ENCODE peak calls at places on chromosomes 2 and 18, in ten cellular contexts. One of them, this sample, is unnamed.

GRCh38 chr2:102932521-102932920 is 170.7 kb downstream of the TMEM182 start:
- DNase-seq in WTC11: no peak
- DNase-seq in lower leg skin: no peak
- DNase-seq in choroid plexus epithelial cell: no peak
- DNase-seq in astrocyte of the spinal cord: no peak
- DNase-seq in type B pancreatic cell: no peak
- DNase-seq in cardiac muscle cell: no peak
- DNase-seq in A549: no peak
- DNase-seq in cardiac fibroblast: no peak
- DNase-seq in PC-9: peak; percentile 45
- DNase-seq in this sample: no peak

GRCh38 chr2:176926453-176926852 is 286.1 kb upstream of the HNRNPA3 start:
- DNase-seq in WTC11: no peak
- DNase-seq in lower leg skin: no peak
- DNase-seq in choroid plexus epithelial cell: no peak
- DNase-seq in astrocyte of the spinal cord: no peak
- DNase-seq in type B pancreatic cell: no peak
- DNase-seq in cardiac muscle cell: no peak
- DNase-seq in A549: no peak
- DNase-seq in cardiac fibroblast: no peak
- DNase-seq in PC-9: no peak
- DNase-seq in this sample: no peak

GRCh38 chr2:73982140-73982617 is 2.5 kb upstream of the TET3 start:
- DNase-seq in WTC11: no peak
- DNase-seq in lower leg skin: peak; percentile 41
- DNase-seq in choroid plexus epithelial cell: no peak
- DNase-seq in astrocyte of the spinal cord: no peak
- DNase-seq in type B pancreatic cell: no peak
- DNase-seq in cardiac muscle cell: no peak
- DNase-seq in A549: peak; percentile 25
- DNase-seq in cardiac fibroblast: peak; percentile 38
- DNase-seq in PC-9: no peak
- DNase-seq in this sample: no peak

GRCh38 chr2:43464546-43464945 is 131.3 kb downstream of the THADA start:
- DNase-seq in WTC11: no peak
- DNase-seq in lower leg skin: peak; percentile 64
- DNase-seq in choroid plexus epithelial cell: peak; percentile 80
- DNase-seq in astrocyte of the spinal cord: no peak
- DNase-seq in type B pancreatic cell: no peak
- DNase-seq in cardiac muscle cell: peak; percentile 89
- DNase-seq in A549: no peak
- DNase-seq in cardiac fibroblast: peak; percentile 82
- DNase-seq in PC-9: no peak
- DNase-seq in this sample: peak; percentile 55

GRCh38 chr18:30889582-30890301 is 152.8 kb downstream of the DSC3 start:
- DNase-seq in WTC11: peak; percentile 14
- DNase-seq in lower leg skin: no peak
- DNase-seq in choroid plexus epithelial cell: peak; percentile 10
- DNase-seq in astrocyte of the spinal cord: peak; percentile 50
- DNase-seq in type B pancreatic cell: no peak
- DNase-seq in cardiac muscle cell: peak; percentile 10
- DNase-seq in A549: peak; percentile 27
- DNase-seq in cardiac fibroblast: peak; percentile 9
- DNase-seq in PC-9: peak; percentile 4
- DNase-seq in this sample: no peak

GRCh38 chr18:49015886-49016647 is 65.3 kb upstream of the SMAD7 start:
- DNase-seq in WTC11: no peak
- DNase-seq in lower leg skin: no peak
- DNase-seq in choroid plexus epithelial cell: no peak
- DNase-seq in astrocyte of the spinal cord: no peak
- DNase-seq in type B pancreatic cell: peak; percentile 24
- DNase-seq in cardiac muscle cell: no peak
- DNase-seq in A549: no peak
- DNase-seq in cardiac fibroblast: no peak
- DNase-seq in PC-9: no peak
- DNase-seq in this sample: peak; percentile 4

GRCh38 chr2:202164409-202164808 is 74.0 kb downstream of the SUMO1 start:
- DNase-seq in WTC11: no peak
- DNase-seq in lower leg skin: no peak
- DNase-seq in choroid plexus epithelial cell: no peak
- DNase-seq in astrocyte of the spinal cord: no peak
- DNase-seq in type B pancreatic cell: no peak
- DNase-seq in cardiac muscle cell: peak; percentile 24
- DNase-seq in A549: no peak
- DNase-seq in cardiac fibroblast: no peak
- DNase-seq in PC-9: no peak
- DNase-seq in this sample: no peak

GRCh38 chr2:109703076-109703475 is 88.9 kb downstream of the SOWAHC start:
- DNase-seq in WTC11: no peak
- DNase-seq in lower leg skin: no peak
- DNase-seq in choroid plexus epithelial cell: peak; percentile 69
- DNase-seq in astrocyte of the spinal cord: no peak
- DNase-seq in type B pancreatic cell: no peak
- DNase-seq in cardiac muscle cell: peak; percentile 47
- DNase-seq in A549: no peak
- DNase-seq in cardiac fibroblast: peak; percentile 37
- DNase-seq in PC-9: no peak
- DNase-seq in this sample: no peak

GRCh38 chr18:70289351-70290330 is 796 bp downstream of the SOCS6 start:
- DNase-seq in WTC11: peak; percentile 60
- DNase-seq in lower leg skin: no peak
- DNase-seq in choroid plexus epithelial cell: peak; percentile 45
- DNase-seq in astrocyte of the spinal cord: peak; percentile 48
- DNase-seq in type B pancreatic cell: peak; percentile 72
- DNase-seq in cardiac muscle cell: peak; percentile 42
- DNase-seq in A549: no peak
- DNase-seq in cardiac fibroblast: peak; percentile 49
- DNase-seq in PC-9: peak; percentile 42
- DNase-seq in this sample: peak; percentile 62

GRCh38 chr2:56034258-56034657 is 110.7 kb upstream of the EFEMP1 start:
- DNase-seq in WTC11: no peak
- DNase-seq in lower leg skin: no peak
- DNase-seq in choroid plexus epithelial cell: no peak
- DNase-seq in astrocyte of the spinal cord: no peak
- DNase-seq in type B pancreatic cell: no peak
- DNase-seq in cardiac muscle cell: no peak
- DNase-seq in A549: no peak
- DNase-seq in cardiac fibroblast: no peak
- DNase-seq in PC-9: no peak
- DNase-seq in this sample: no peak

GRCh38 chr2:29480423-29480822 is 365.2 kb downstream of the CLIP4 start:
- DNase-seq in WTC11: no peak
- DNase-seq in lower leg skin: peak; percentile 15
- DNase-seq in choroid plexus epithelial cell: no peak
- DNase-seq in astrocyte of the spinal cord: no peak
- DNase-seq in type B pancreatic cell: no peak
- DNase-seq in cardiac muscle cell: no peak
- DNase-seq in A549: no peak
- DNase-seq in cardiac fibroblast: no peak
- DNase-seq in PC-9: no peak
- DNase-seq in this sample: no peak
- TF ChIP-seq CTCF in WTC11: no peak
- TF ChIP-seq CTCF in lower leg skin: no peak
- TF ChIP-seq CTCF in choroid plexus epithelial cell: no peak
- TF ChIP-seq CTCF in astrocyte of the spinal cord: no peak
- TF ChIP-seq CTCF in type B pancreatic cell: no peak
- TF ChIP-seq CTCF in cardiac muscle cell: no peak
- TF ChIP-seq CTCF in A549: no peak
- TF ChIP-seq CTCF in cardiac fibroblast: no peak
- TF ChIP-seq CTCF in PC-9: no peak
- TF ChIP-seq CTCF in this sample: no peak

GRCh38 chr18:75208055-75208835 is 694 bp downstream of the PTGR3 start:
- DNase-seq in WTC11: peak; percentile 37
- DNase-seq in lower leg skin: peak; percentile 53
- DNase-seq in choroid plexus epithelial cell: peak; percentile 67
- DNase-seq in astrocyte of the spinal cord: peak; percentile 46
- DNase-seq in type B pancreatic cell: no peak
- DNase-seq in cardiac muscle cell: peak; percentile 67
- DNase-seq in A549: peak; percentile 47
- DNase-seq in cardiac fibroblast: peak; percentile 66
- DNase-seq in PC-9: peak; percentile 39
- DNase-seq in this sample: peak; percentile 66
- TF ChIP-seq CTCF in WTC11: no peak
- TF ChIP-seq CTCF in lower leg skin: no peak
- TF ChIP-seq CTCF in choroid plexus epithelial cell: no peak
- TF ChIP-seq CTCF in astrocyte of the spinal cord: peak; percentile 12
- TF ChIP-seq CTCF in type B pancreatic cell: peak; percentile 19
- TF ChIP-seq CTCF in cardiac muscle cell: no peak
- TF ChIP-seq CTCF in A549: no peak
- TF ChIP-seq CTCF in cardiac fibroblast: peak; percentile 1
- TF ChIP-seq CTCF in PC-9: no peak
- TF ChIP-seq CTCF in this sample: no peak

GRCh38 chr2:207166349-207167128 is 791 bp upstream of the KLF7 start:
- DNase-seq in WTC11: peak; percentile 84
- DNase-seq in lower leg skin: peak; percentile 69
- DNase-seq in choroid plexus epithelial cell: peak; percentile 89
- DNase-seq in astrocyte of the spinal cord: peak; percentile 87
- DNase-seq in type B pancreatic cell: peak; percentile 83
- DNase-seq in cardiac muscle cell: peak; percentile 93
- DNase-seq in A549: peak; percentile 83
- DNase-seq in cardiac fibroblast: peak; percentile 90
- DNase-seq in PC-9: peak; percentile 63
- DNase-seq in this sample: peak; percentile 85
- TF ChIP-seq CTCF in WTC11: peak; percentile 23
- TF ChIP-seq CTCF in lower leg skin: no peak
- TF ChIP-seq CTCF in choroid plexus epithelial cell: no peak
- TF ChIP-seq CTCF in astrocyte of the spinal cord: peak; percentile 4
- TF ChIP-seq CTCF in type B pancreatic cell: peak; percentile 58
- TF ChIP-seq CTCF in cardiac muscle cell: peak; percentile 16
- TF ChIP-seq CTCF in A549: peak; percentile 49
- TF ChIP-seq CTCF in cardiac fibroblast: no peak
- TF ChIP-seq CTCF in PC-9: no peak
- TF ChIP-seq CTCF in this sample: peak; percentile 65

DNA sequence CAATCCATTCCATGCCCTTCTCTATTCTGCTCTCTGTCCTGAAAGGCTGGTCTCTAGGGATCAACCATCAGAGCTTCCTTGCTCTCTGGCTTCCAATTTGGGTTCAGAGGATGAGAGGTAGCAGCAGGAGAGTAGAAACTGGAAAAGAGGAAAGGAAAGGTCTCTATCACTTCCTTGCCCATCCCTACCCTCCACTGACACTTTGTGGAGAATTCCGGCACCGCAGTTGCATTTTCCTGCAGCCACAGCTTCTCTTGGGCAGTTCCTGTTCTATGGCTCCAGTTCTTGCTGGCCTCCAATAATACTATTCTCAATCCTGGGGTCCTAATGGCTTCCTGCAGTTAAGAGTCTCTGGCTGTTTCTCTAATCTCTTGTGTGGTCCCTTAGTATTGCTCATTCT is 13.3 kb upstream of the IMPACT start:
- DNase-seq in WTC11: peak; percentile 58
- DNase-seq in lower leg skin: no peak
- DNase-seq in choroid plexus epithelial cell: no peak
- DNase-seq in astrocyte of the spinal cord: no peak
- DNase-seq in type B pancreatic cell: no peak
- DNase-seq in cardiac muscle cell: peak; percentile 23
- DNase-seq in A549: peak; percentile 9
- DNase-seq in cardiac fibroblast: no peak
- DNase-seq in PC-9: no peak
- DNase-seq in this sample: no peak
- TF ChIP-seq CTCF in WTC11: no peak
- TF ChIP-seq CTCF in lower leg skin: no peak
- TF ChIP-seq CTCF in choroid plexus epithelial cell: peak; percentile 41
- TF ChIP-seq CTCF in astrocyte of the spinal cord: peak; percentile 34
- TF ChIP-seq CTCF in type B pancreatic cell: no peak
- TF ChIP-seq CTCF in cardiac muscle cell: peak; percentile 21
- TF ChIP-seq CTCF in A549: no peak
- TF ChIP-seq CTCF in cardiac fibroblast: peak; percentile 28
- TF ChIP-seq CTCF in PC-9: no peak
- TF ChIP-seq CTCF in this sample: no peak

DNA sequence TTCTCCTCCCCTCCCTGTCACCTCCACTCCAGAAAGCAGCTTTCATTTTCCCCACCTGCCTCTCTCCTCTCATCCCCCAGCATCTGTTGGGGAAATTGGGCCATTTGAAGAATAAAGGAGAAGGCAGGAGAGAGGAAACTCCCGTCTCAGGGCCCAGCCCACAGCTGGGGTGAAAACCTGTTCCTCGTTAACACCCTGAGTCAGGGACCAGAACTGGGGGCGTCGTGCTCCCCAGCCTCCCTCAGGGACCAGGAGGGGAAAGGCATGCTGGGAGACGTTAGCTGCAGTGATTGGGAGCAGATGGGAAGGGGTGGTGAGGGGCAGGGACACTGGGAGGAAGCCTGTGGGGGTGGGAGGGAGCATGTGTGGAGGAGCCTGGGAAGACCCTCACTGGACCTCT is 251.3 kb downstream of the DYSF start:
- DNase-seq in WTC11: no peak
- DNase-seq in lower leg skin: no peak
- DNase-seq in choroid plexus epithelial cell: no peak
- DNase-seq in astrocyte of the spinal cord: no peak
- DNase-seq in type B pancreatic cell: no peak
- DNase-seq in cardiac muscle cell: no peak
- DNase-seq in A549: no peak
- DNase-seq in cardiac fibroblast: no peak
- DNase-seq in PC-9: no peak
- DNase-seq in this sample: no peak
- TF ChIP-seq CTCF in WTC11: no peak
- TF ChIP-seq CTCF in lower leg skin: no peak
- TF ChIP-seq CTCF in choroid plexus epithelial cell: no peak
- TF ChIP-seq CTCF in astrocyte of the spinal cord: no peak
- TF ChIP-seq CTCF in type B pancreatic cell: no peak
- TF ChIP-seq CTCF in cardiac muscle cell: no peak
- TF ChIP-seq CTCF in A549: no peak
- TF ChIP-seq CTCF in cardiac fibroblast: no peak
- TF ChIP-seq CTCF in PC-9: no peak
- TF ChIP-seq CTCF in this sample: no peak

GRCh38 chr2:16632615-16633014 is 33.0 kb downstream of the CYRIA start:
- DNase-seq in WTC11: no peak
- DNase-seq in lower leg skin: no peak
- DNase-seq in choroid plexus epithelial cell: peak; percentile 46
- DNase-seq in astrocyte of the spinal cord: no peak
- DNase-seq in type B pancreatic cell: no peak
- DNase-seq in cardiac muscle cell: no peak
- DNase-seq in A549: no peak
- DNase-seq in cardiac fibroblast: no peak
- DNase-seq in PC-9: no peak
- DNase-seq in this sample: no peak

GRCh38 chr2:16633632-16634430 is 31.8 kb downstream of the CYRIA start:
- DNase-seq in WTC11: no peak
- DNase-seq in lower leg skin: no peak
- DNase-seq in choroid plexus epithelial cell: peak; percentile 71
- DNase-seq in astrocyte of the spinal cord: peak; percentile 55
- DNase-seq in type B pancreatic cell: no peak
- DNase-seq in cardiac muscle cell: no peak
- DNase-seq in A549: peak; percentile 12
- DNase-seq in cardiac fibroblast: peak; percentile 84
- DNase-seq in PC-9: peak; percentile 33
- DNase-seq in this sample: no peak

GRCh38 chr2:16639431-16639830 is 26.2 kb downstream of the CYRIA start:
- DNase-seq in WTC11: no peak
- DNase-seq in lower leg skin: no peak
- DNase-seq in choroid plexus epithelial cell: no peak
- DNase-seq in astrocyte of the spinal cord: no peak
- DNase-seq in type B pancreatic cell: no peak
- DNase-seq in cardiac muscle cell: no peak
- DNase-seq in A549: no peak
- DNase-seq in cardiac fibroblast: no peak
- DNase-seq in PC-9: no peak
- DNase-seq in this sample: no peak

GRCh38 chr2:16638941-16639340 is 26.7 kb downstream of the CYRIA start:
- DNase-seq in WTC11: no peak
- DNase-seq in lower leg skin: no peak
- DNase-seq in choroid plexus epithelial cell: no peak
- DNase-seq in astrocyte of the spinal cord: no peak
- DNase-seq in type B pancreatic cell: no peak
- DNase-seq in cardiac muscle cell: no peak
- DNase-seq in A549: no peak
- DNase-seq in cardiac fibroblast: no peak
- DNase-seq in PC-9: no peak
- DNase-seq in this sample: no peak

GRCh38 chr2:16635796-16636699 is 29.6 kb downstream of the CYRIA start:
- DNase-seq in WTC11: no peak
- DNase-seq in lower leg skin: no peak
- DNase-seq in choroid plexus epithelial cell: peak; percentile 66
- DNase-seq in astrocyte of the spinal cord: peak; percentile 80
- DNase-seq in type B pancreatic cell: no peak
- DNase-seq in cardiac muscle cell: peak; percentile 30
- DNase-seq in A549: no peak
- DNase-seq in cardiac fibroblast: peak; percentile 73
- DNase-seq in PC-9: no peak
- DNase-seq in this sample: no peak
- TF ChIP-seq CTCF in WTC11: no peak
- TF ChIP-seq CTCF in lower leg skin: no peak
- TF ChIP-seq CTCF in choroid plexus epithelial cell: no peak
- TF ChIP-seq CTCF in astrocyte of the spinal cord: peak; percentile 8
- TF ChIP-seq CTCF in type B pancreatic cell: peak; percentile 53
- TF ChIP-seq CTCF in cardiac muscle cell: no peak
- TF ChIP-seq CTCF in A549: no peak
- TF ChIP-seq CTCF in cardiac fibroblast: no peak
- TF ChIP-seq CTCF in PC-9: no peak
- TF ChIP-seq CTCF in this sample: no peak